ENCODE peak calls at places on chromosomes 11 and 22, in seven cellular contexts. One of them, this sample, is unnamed.
A peak's percentile ranks its signal among the peaks of the same experiment; 100 is the strongest.

GRCh38 chr22:27593378-27593777 is 208.2 kb downstream of the MN1 start:
- DNase-seq in AG09309: no peak
- DNase-seq in stomach: no peak
- DNase-seq in astrocyte of the spinal cord: no peak
- DNase-seq in lung: no peak
- DNase-seq in epithelial cell of esophagus: no peak
- DNase-seq in ovary: no peak
- DNase-seq in this sample: no peak

GRCh38 chr11:76768091-76769047 is 14.8 kb upstream of the TSKU start:
- DNase-seq in stomach: peak; percentile 62
- DNase-seq in astrocyte of the spinal cord: no peak
- DNase-seq in AG09309: no peak
- DNase-seq in epithelial cell of esophagus: peak; percentile 57
- DNase-seq in ovary: peak; percentile 60
- DNase-seq in lung: peak; percentile 53
- DNase-seq in this sample: no peak

GRCh38 chr22:44828193-44828592 is 75.8 kb downstream of the ARHGAP8 start:
- DNase-seq in astrocyte of the spinal cord: no peak
- DNase-seq in lung: no peak
- DNase-seq in stomach: no peak
- DNase-seq in AG09309: no peak
- DNase-seq in epithelial cell of esophagus: no peak
- DNase-seq in ovary: no peak
- DNase-seq in this sample: no peak

GRCh38 chr11:79076526-79077115 is 364.2 kb downstream of the TENM4 start:
- DNase-seq in AG09309: no peak
- DNase-seq in stomach: peak; percentile 50
- DNase-seq in astrocyte of the spinal cord: no peak
- DNase-seq in epithelial cell of esophagus: peak; percentile 43
- DNase-seq in ovary: no peak
- DNase-seq in lung: no peak
- DNase-seq in this sample: no peak

GRCh38 chr11:61392991-61393595 is 706 bp downstream of the TMEM216 start:
- DNase-seq in epithelial cell of esophagus: no peak
- DNase-seq in ovary: no peak
- DNase-seq in stomach: no peak
- DNase-seq in lung: no peak
- DNase-seq in astrocyte of the spinal cord: no peak
- DNase-seq in AG09309: no peak
- DNase-seq in this sample: no peak

GRCh38 chr22:37638351-37639069 is 959 bp upstream of the SH3BP1 start:
- DNase-seq in astrocyte of the spinal cord: no peak
- DNase-seq in ovary: peak; percentile 33
- DNase-seq in lung: no peak
- DNase-seq in stomach: peak; percentile 43
- DNase-seq in epithelial cell of esophagus: peak; percentile 39
- DNase-seq in AG09309: no peak
- DNase-seq in this sample: no peak

GRCh38 chr11:67615455-67616430 is 9.0 kb downstream of the NDUFV1 start:
- DNase-seq in stomach: peak; percentile 62
- DNase-seq in lung: no peak
- DNase-seq in astrocyte of the spinal cord: no peak
- DNase-seq in ovary: no peak
- DNase-seq in AG09309: no peak
- DNase-seq in epithelial cell of esophagus: peak; percentile 44
- DNase-seq in this sample: no peak

GRCh38 chr22:32337015-32337414 is 20.7 kb upstream of the RFPL3 start:
- DNase-seq in ovary: no peak
- DNase-seq in stomach: peak; percentile 14
- DNase-seq in epithelial cell of esophagus: no peak
- DNase-seq in astrocyte of the spinal cord: no peak
- DNase-seq in AG09309: no peak
- DNase-seq in lung: no peak
- DNase-seq in this sample: no peak

GRCh38 chr11:123286255-123286654 is 91.2 kb upstream of the CLMP start:
- DNase-seq in AG09309: no peak
- DNase-seq in ovary: no peak
- DNase-seq in lung: no peak
- DNase-seq in epithelial cell of esophagus: no peak
- DNase-seq in stomach: no peak
- DNase-seq in astrocyte of the spinal cord: no peak
- DNase-seq in this sample: no peak

GRCh38 chr11:116412118-116412889 is 360.5 kb downstream of the BUD13 start:
- DNase-seq in epithelial cell of esophagus: no peak
- DNase-seq in stomach: no peak
- DNase-seq in ovary: no peak
- DNase-seq in astrocyte of the spinal cord: peak; percentile 6
- DNase-seq in AG09309: no peak
- DNase-seq in lung: no peak
- DNase-seq in this sample: no peak

GRCh38 chr11:1346669-1347390 is 37.4 kb upstream of the TOLLIP start:
- DNase-seq in AG09309: no peak
- DNase-seq in lung: no peak
- DNase-seq in ovary: no peak
- DNase-seq in stomach: no peak
- DNase-seq in epithelial cell of esophagus: no peak
- DNase-seq in astrocyte of the spinal cord: no peak
- DNase-seq in this sample: no peak

GRCh38 chr11:125429174-125429707 is 66.8 kb downstream of the FEZ1 start:
- DNase-seq in AG09309: no peak
- DNase-seq in stomach: peak; percentile 51
- DNase-seq in lung: no peak
- DNase-seq in astrocyte of the spinal cord: peak; percentile 50
- DNase-seq in ovary: peak; percentile 56
- DNase-seq in epithelial cell of esophagus: peak; percentile 75
- DNase-seq in this sample: peak; percentile 26

GRCh38 chr11:17428930-17429329 is 40.5 kb upstream of the KCNJ11 start:
- DNase-seq in astrocyte of the spinal cord: no peak
- DNase-seq in AG09309: no peak
- DNase-seq in ovary: no peak
- DNase-seq in epithelial cell of esophagus: no peak
- DNase-seq in stomach: no peak
- DNase-seq in lung: no peak
- DNase-seq in this sample: no peak

GRCh38 chr11:121763526-121763925 is 310.8 kb upstream of the SORL1-AS1 start:
- DNase-seq in AG09309: no peak
- DNase-seq in stomach: no peak
- DNase-seq in ovary: no peak
- DNase-seq in lung: no peak
- DNase-seq in astrocyte of the spinal cord: no peak
- DNase-seq in epithelial cell of esophagus: no peak
- DNase-seq in this sample: no peak

GRCh38 chr22:42796081-42796480 is 61.0 kb downstream of the ARFGAP3 start:
- DNase-seq in epithelial cell of esophagus: no peak
- DNase-seq in ovary: peak; percentile 8
- DNase-seq in stomach: no peak
- DNase-seq in lung: no peak
- DNase-seq in astrocyte of the spinal cord: no peak
- DNase-seq in AG09309: no peak
- DNase-seq in this sample: no peak

GRCh38 chr22:36086170-36086490 is 57.5 kb upstream of the RBFOX2 start:
- DNase-seq in astrocyte of the spinal cord: no peak
- DNase-seq in AG09309: no peak
- DNase-seq in lung: no peak
- DNase-seq in ovary: no peak
- DNase-seq in epithelial cell of esophagus: peak; percentile 54
- DNase-seq in stomach: no peak
- DNase-seq in this sample: no peak

GRCh38 chr11:93089474-93090102 is 108.2 kb downstream of the SLC36A4 start:
- DNase-seq in lung: no peak
- DNase-seq in astrocyte of the spinal cord: peak; percentile 52
- DNase-seq in stomach: no peak
- DNase-seq in epithelial cell of esophagus: peak; percentile 67
- DNase-seq in AG09309: peak; percentile 24
- DNase-seq in ovary: no peak
- DNase-seq in this sample: peak; percentile 60

GRCh38 chr22:35054064-35054463 is 11.9 kb upstream of the ISX start:
- DNase-seq in epithelial cell of esophagus: no peak
- DNase-seq in stomach: no peak
- DNase-seq in lung: no peak
- DNase-seq in astrocyte of the spinal cord: no peak
- DNase-seq in ovary: no peak
- DNase-seq in AG09309: no peak
- DNase-seq in this sample: no peak

GRCh38 chr11:110075087-110075821 is 17.9 kb upstream of the ZC3H12C start:
- DNase-seq in AG09309: no peak
- DNase-seq in ovary: no peak
- DNase-seq in stomach: no peak
- DNase-seq in epithelial cell of esophagus: no peak
- DNase-seq in lung: no peak
- DNase-seq in astrocyte of the spinal cord: peak; percentile 15
- DNase-seq in this sample: no peak

GRCh38 chr11:134332189-134332631 is 422 bp downstream of the GLB1L2 start:
- DNase-seq in lung: no peak
- DNase-seq in stomach: no peak
- DNase-seq in AG09309: no peak
- DNase-seq in ovary: no peak
- DNase-seq in epithelial cell of esophagus: peak; percentile 5
- DNase-seq in astrocyte of the spinal cord: no peak
- DNase-seq in this sample: no peak

GRCh38 chr22:35824256-35824655 is 106.6 kb downstream of the APOL5 start:
- DNase-seq in lung: no peak
- DNase-seq in epithelial cell of esophagus: no peak
- DNase-seq in stomach: no peak
- DNase-seq in AG09309: no peak
- DNase-seq in ovary: no peak
- DNase-seq in astrocyte of the spinal cord: no peak
- DNase-seq in this sample: no peak

DNA sequence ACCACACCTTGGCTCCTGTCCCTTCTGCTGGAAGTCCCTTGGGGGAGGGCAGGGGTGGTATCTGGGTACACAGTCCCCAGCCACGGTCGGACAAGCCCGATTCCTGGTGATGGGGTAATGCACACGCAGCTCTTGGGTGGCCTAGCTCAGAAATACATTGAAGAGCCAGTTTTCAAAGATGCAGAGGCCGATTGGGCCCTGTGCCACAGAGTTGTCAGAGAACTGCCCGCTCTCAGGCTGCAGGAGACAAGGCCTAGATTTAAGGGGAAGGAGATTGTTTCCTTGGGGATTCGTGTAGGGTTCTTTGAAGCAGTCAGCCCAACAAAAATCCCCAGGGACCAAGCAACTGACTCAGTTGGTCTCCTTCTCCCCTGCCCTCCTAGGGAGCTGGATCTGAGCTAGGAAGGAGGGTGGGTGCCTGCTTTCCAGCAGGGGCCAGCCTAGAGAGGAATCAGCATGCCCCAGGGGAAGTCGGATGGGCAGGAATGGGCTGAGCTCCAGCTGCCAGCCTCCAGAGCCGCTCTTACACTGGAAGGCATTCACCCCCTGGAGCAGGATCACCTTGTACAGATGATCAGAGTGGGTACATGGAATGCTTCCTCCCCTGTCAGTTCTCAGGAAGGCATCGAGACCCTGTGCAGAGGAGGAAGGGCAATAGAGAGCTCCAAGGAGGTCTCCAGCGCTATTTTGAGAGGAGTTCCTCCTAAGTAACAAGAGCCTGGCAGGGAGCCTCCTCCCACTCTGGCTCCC is 3.3 kb upstream of the SCN4B start:
- DNase-seq in lung: no peak
- DNase-seq in astrocyte of the spinal cord: no peak
- DNase-seq in epithelial cell of esophagus: no peak
- DNase-seq in stomach: no peak
- DNase-seq in AG09309: no peak
- DNase-seq in ovary: no peak
- DNase-seq in this sample: no peak
- TF ChIP-seq CTCF in lung: no peak
- TF ChIP-seq CTCF in astrocyte of the spinal cord: no peak
- TF ChIP-seq CTCF in epithelial cell of esophagus: no peak
- TF ChIP-seq CTCF in stomach: no peak
- TF ChIP-seq CTCF in AG09309: no peak
- TF ChIP-seq CTCF in ovary: no peak
- TF ChIP-seq CTCF in this sample: no peak

DNA sequence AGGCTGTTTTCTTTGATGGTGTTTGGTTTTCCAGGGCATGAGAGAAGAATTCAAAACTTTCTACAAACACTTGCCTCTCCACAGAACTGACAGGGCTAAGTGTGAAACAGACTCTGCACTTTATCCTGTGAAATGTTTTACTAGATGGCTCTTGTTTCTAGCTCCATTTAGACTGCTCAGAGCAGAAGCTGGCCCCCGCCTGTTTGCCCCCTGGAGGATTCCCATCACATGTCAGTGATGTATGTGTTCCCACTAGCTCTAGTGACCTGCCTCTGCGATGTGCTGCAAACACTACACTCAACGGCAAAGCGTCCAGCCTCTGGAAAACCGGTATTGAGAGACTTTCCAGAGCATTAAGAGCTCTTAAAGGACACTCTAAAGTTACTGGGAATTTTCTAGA is 41.4 kb upstream of the PCF11 start:
- DNase-seq in AG09309: no peak
- DNase-seq in stomach: no peak
- DNase-seq in astrocyte of the spinal cord: peak; percentile 13
- DNase-seq in lung: no peak
- DNase-seq in epithelial cell of esophagus: no peak
- DNase-seq in ovary: no peak
- DNase-seq in this sample: no peak
- TF ChIP-seq CTCF in AG09309: no peak
- TF ChIP-seq CTCF in stomach: no peak
- TF ChIP-seq CTCF in astrocyte of the spinal cord: no peak
- TF ChIP-seq CTCF in lung: no peak
- TF ChIP-seq CTCF in epithelial cell of esophagus: no peak
- TF ChIP-seq CTCF in ovary: no peak
- TF ChIP-seq CTCF in this sample: no peak

GRCh38 chr22:17915676-17916075 is 108.7 kb downstream of the MICAL3 start:
- DNase-seq in ovary: no peak
- DNase-seq in astrocyte of the spinal cord: no peak
- DNase-seq in epithelial cell of esophagus: no peak
- DNase-seq in AG09309: no peak
- DNase-seq in lung: no peak
- DNase-seq in stomach: no peak
- DNase-seq in this sample: no peak
- TF ChIP-seq CTCF in ovary: no peak
- TF ChIP-seq CTCF in astrocyte of the spinal cord: no peak
- TF ChIP-seq CTCF in epithelial cell of esophagus: no peak
- TF ChIP-seq CTCF in AG09309: no peak
- TF ChIP-seq CTCF in lung: no peak
- TF ChIP-seq CTCF in stomach: no peak
- TF ChIP-seq CTCF in this sample: no peak

GRCh38 chr22:20980523-20980922 is 1.6 kb upstream of the LZTR1 start:
- DNase-seq in astrocyte of the spinal cord: no peak
- DNase-seq in stomach: no peak
- DNase-seq in epithelial cell of esophagus: no peak
- DNase-seq in lung: no peak
- DNase-seq in AG09309: no peak
- DNase-seq in ovary: no peak
- DNase-seq in this sample: no peak

GRCh38 chr22:20980938-20981722 is 967 bp upstream of the LZTR1 start:
- DNase-seq in astrocyte of the spinal cord: no peak
- DNase-seq in epithelial cell of esophagus: no peak
- DNase-seq in AG09309: no peak
- DNase-seq in ovary: no peak
- DNase-seq in lung: no peak
- DNase-seq in stomach: no peak
- DNase-seq in this sample: no peak

GRCh38 chr22:20982563-20982882 is 426 bp downstream of the LZTR1 start:
- DNase-seq in stomach: no peak
- DNase-seq in astrocyte of the spinal cord: no peak
- DNase-seq in AG09309: no peak
- DNase-seq in ovary: no peak
- DNase-seq in lung: no peak
- DNase-seq in epithelial cell of esophagus: no peak
- DNase-seq in this sample: no peak

GRCh38 chr22:20983081-20983745 is 1.1 kb downstream of the LZTR1 start:
- DNase-seq in epithelial cell of esophagus: no peak
- DNase-seq in astrocyte of the spinal cord: no peak
- DNase-seq in stomach: no peak
- DNase-seq in AG09309: no peak
- DNase-seq in lung: no peak
- DNase-seq in ovary: no peak
- DNase-seq in this sample: no peak

GRCh38 chr22:20981787-20982562 is at the start of gene LZTR1:
- DNase-seq in astrocyte of the spinal cord: peak; percentile 88
- DNase-seq in epithelial cell of esophagus: peak; percentile 90
- DNase-seq in AG09309: peak; percentile 46
- DNase-seq in stomach: peak; percentile 83
- DNase-seq in ovary: peak; percentile 84
- DNase-seq in lung: peak; percentile 78
- DNase-seq in this sample: peak; percentile 72
- TF ChIP-seq CTCF in astrocyte of the spinal cord: peak; percentile 75
- TF ChIP-seq CTCF in epithelial cell of esophagus: peak; percentile 47
- TF ChIP-seq CTCF in AG09309: peak; percentile 66
- TF ChIP-seq CTCF in stomach: no peak
- TF ChIP-seq CTCF in ovary: peak; percentile 77
- TF ChIP-seq CTCF in lung: peak; percentile 27
- TF ChIP-seq CTCF in this sample: peak; percentile 75